ENCODE peak calls at places on chromosomes 12 and 14, in ten cellular contexts. One of them, this sample, is unnamed.

GRCh38 chr12:4116251-4117111 is 157.1 kb upstream of the CCND2 start:
- DNase-seq in uterus: no peak
- DNase-seq in activated CD8-positive, alpha-beta T cell treated with anti-CD3 and anti-CD28 coated beads for 36 hours: no peak
- DNase-seq in body of pancreas: no peak
- DNase-seq in D721Med: no peak
- DNase-seq in stomach: no peak
- DNase-seq in activated B cell treated with CpG ODN at 0.5 μM for 24 hours: no peak
- DNase-seq in left ventricle myocardium inferior: no peak
- DNase-seq in psoas muscle: no peak
- DNase-seq in cardiac fibroblast: peak; percentile 64
- DNase-seq in this sample: no peak

GRCh38 chr12:7915911-7916403 is 20.0 kb downstream of the SLC2A3 start:
- DNase-seq in activated B cell treated with CpG ODN at 0.5 μM for 24 hours: no peak
- DNase-seq in cardiac fibroblast: no peak
- DNase-seq in psoas muscle: no peak
- DNase-seq in activated CD8-positive, alpha-beta T cell treated with anti-CD3 and anti-CD28 coated beads for 36 hours: peak; percentile 64
- DNase-seq in uterus: no peak
- DNase-seq in stomach: no peak
- DNase-seq in D721Med: no peak
- DNase-seq in body of pancreas: no peak
- DNase-seq in left ventricle myocardium inferior: no peak
- DNase-seq in this sample: no peak

GRCh38 chr14:50311337-50311973 is 574 bp downstream of the L2HGDH start:
- DNase-seq in body of pancreas: no peak
- DNase-seq in stomach: no peak
- DNase-seq in uterus: no peak
- DNase-seq in cardiac fibroblast: no peak
- DNase-seq in D721Med: no peak
- DNase-seq in psoas muscle: no peak
- DNase-seq in activated B cell treated with CpG ODN at 0.5 μM for 24 hours: no peak
- DNase-seq in left ventricle myocardium inferior: no peak
- DNase-seq in activated CD8-positive, alpha-beta T cell treated with anti-CD3 and anti-CD28 coated beads for 36 hours: peak; percentile 13
- DNase-seq in this sample: no peak

GRCh38 chr12:3295648-3296408 is 195.2 kb upstream of the PRMT8 start:
- DNase-seq in body of pancreas: peak; percentile 48
- DNase-seq in uterus: no peak
- DNase-seq in psoas muscle: peak; percentile 73
- DNase-seq in left ventricle myocardium inferior: peak; percentile 65
- DNase-seq in activated CD8-positive, alpha-beta T cell treated with anti-CD3 and anti-CD28 coated beads for 36 hours: no peak
- DNase-seq in activated B cell treated with CpG ODN at 0.5 μM for 24 hours: no peak
- DNase-seq in stomach: peak; percentile 29
- DNase-seq in cardiac fibroblast: peak; percentile 44
- DNase-seq in D721Med: no peak
- DNase-seq in this sample: no peak

GRCh38 chr14:65738339-65738738 is 325.8 kb downstream of the FUT8 start:
- DNase-seq in D721Med: no peak
- DNase-seq in uterus: no peak
- DNase-seq in cardiac fibroblast: no peak
- DNase-seq in left ventricle myocardium inferior: no peak
- DNase-seq in activated B cell treated with CpG ODN at 0.5 μM for 24 hours: no peak
- DNase-seq in body of pancreas: no peak
- DNase-seq in stomach: no peak
- DNase-seq in psoas muscle: no peak
- DNase-seq in activated CD8-positive, alpha-beta T cell treated with anti-CD3 and anti-CD28 coated beads for 36 hours: no peak
- DNase-seq in this sample: no peak

GRCh38 chr12:60197589-60197988 is 601.8 kb downstream of the SLC16A7 start:
- DNase-seq in cardiac fibroblast: peak; percentile 75
- DNase-seq in body of pancreas: no peak
- DNase-seq in activated B cell treated with CpG ODN at 0.5 μM for 24 hours: no peak
- DNase-seq in D721Med: no peak
- DNase-seq in psoas muscle: no peak
- DNase-seq in uterus: no peak
- DNase-seq in activated CD8-positive, alpha-beta T cell treated with anti-CD3 and anti-CD28 coated beads for 36 hours: no peak
- DNase-seq in stomach: no peak
- DNase-seq in left ventricle myocardium inferior: no peak
- DNase-seq in this sample: no peak

GRCh38 chr12:79591988-79592387 is 98.8 kb downstream of the PAWR start:
- DNase-seq in D721Med: no peak
- DNase-seq in activated B cell treated with CpG ODN at 0.5 μM for 24 hours: no peak
- DNase-seq in stomach: no peak
- DNase-seq in uterus: no peak
- DNase-seq in body of pancreas: no peak
- DNase-seq in cardiac fibroblast: peak; percentile 13
- DNase-seq in left ventricle myocardium inferior: no peak
- DNase-seq in psoas muscle: no peak
- DNase-seq in activated CD8-positive, alpha-beta T cell treated with anti-CD3 and anti-CD28 coated beads for 36 hours: no peak
- DNase-seq in this sample: no peak

GRCh38 chr12:88325076-88325827 is 183.1 kb downstream of the TMTC3 start:
- DNase-seq in cardiac fibroblast: peak; percentile 95
- DNase-seq in uterus: no peak
- DNase-seq in activated CD8-positive, alpha-beta T cell treated with anti-CD3 and anti-CD28 coated beads for 36 hours: no peak
- DNase-seq in body of pancreas: peak; percentile 4
- DNase-seq in D721Med: no peak
- DNase-seq in activated B cell treated with CpG ODN at 0.5 μM for 24 hours: no peak
- DNase-seq in psoas muscle: no peak
- DNase-seq in stomach: no peak
- DNase-seq in left ventricle myocardium inferior: no peak
- DNase-seq in this sample: no peak

GRCh38 chr12:119208626-119209061 is 29.9 kb downstream of the HSPB8 start:
- DNase-seq in uterus: peak; percentile 63
- DNase-seq in psoas muscle: peak; percentile 94
- DNase-seq in stomach: peak; percentile 28
- DNase-seq in cardiac fibroblast: peak; percentile 59
- DNase-seq in D721Med: peak; percentile 32
- DNase-seq in body of pancreas: peak; percentile 28
- DNase-seq in left ventricle myocardium inferior: peak; percentile 83
- DNase-seq in activated B cell treated with CpG ODN at 0.5 μM for 24 hours: no peak
- DNase-seq in activated CD8-positive, alpha-beta T cell treated with anti-CD3 and anti-CD28 coated beads for 36 hours: no peak
- DNase-seq in this sample: no peak

GRCh38 chr12:78494911-78495310 is 369.7 kb upstream of the SYT1 start:
- DNase-seq in psoas muscle: no peak
- DNase-seq in left ventricle myocardium inferior: no peak
- DNase-seq in uterus: no peak
- DNase-seq in D721Med: no peak
- DNase-seq in cardiac fibroblast: peak; percentile 47
- DNase-seq in activated B cell treated with CpG ODN at 0.5 μM for 24 hours: no peak
- DNase-seq in stomach: no peak
- DNase-seq in activated CD8-positive, alpha-beta T cell treated with anti-CD3 and anti-CD28 coated beads for 36 hours: no peak
- DNase-seq in body of pancreas: no peak
- DNase-seq in this sample: no peak

GRCh38 chr12:1936406-1937320 is 18.2 kb upstream of the CACNA2D4 start:
- DNase-seq in cardiac fibroblast: peak; percentile 50
- DNase-seq in D721Med: no peak
- DNase-seq in stomach: peak; percentile 91
- DNase-seq in psoas muscle: peak; percentile 90
- DNase-seq in uterus: peak; percentile 60
- DNase-seq in body of pancreas: peak; percentile 95
- DNase-seq in activated B cell treated with CpG ODN at 0.5 μM for 24 hours: no peak
- DNase-seq in activated CD8-positive, alpha-beta T cell treated with anti-CD3 and anti-CD28 coated beads for 36 hours: no peak
- DNase-seq in left ventricle myocardium inferior: peak; percentile 65
- DNase-seq in this sample: no peak

GRCh38 chr14:88518592-88519512 is 36.0 kb downstream of the PTPN21 start:
- DNase-seq in uterus: no peak
- DNase-seq in activated B cell treated with CpG ODN at 0.5 μM for 24 hours: no peak
- DNase-seq in D721Med: no peak
- DNase-seq in stomach: no peak
- DNase-seq in body of pancreas: no peak
- DNase-seq in psoas muscle: no peak
- DNase-seq in activated CD8-positive, alpha-beta T cell treated with anti-CD3 and anti-CD28 coated beads for 36 hours: no peak
- DNase-seq in cardiac fibroblast: peak; percentile 81
- DNase-seq in left ventricle myocardium inferior: no peak
- DNase-seq in this sample: no peak

GRCh38 chr12:26212356-26212755 is 17.0 kb downstream of the SSPN start:
- DNase-seq in psoas muscle: peak; percentile 62
- DNase-seq in body of pancreas: no peak
- DNase-seq in left ventricle myocardium inferior: no peak
- DNase-seq in stomach: no peak
- DNase-seq in D721Med: no peak
- DNase-seq in activated CD8-positive, alpha-beta T cell treated with anti-CD3 and anti-CD28 coated beads for 36 hours: no peak
- DNase-seq in activated B cell treated with CpG ODN at 0.5 μM for 24 hours: no peak
- DNase-seq in cardiac fibroblast: no peak
- DNase-seq in uterus: no peak
- DNase-seq in this sample: no peak

GRCh38 chr12:70606001-70606400 is 31.2 kb downstream of the PTPRB start:
- DNase-seq in body of pancreas: no peak
- DNase-seq in uterus: no peak
- DNase-seq in stomach: no peak
- DNase-seq in D721Med: no peak
- DNase-seq in activated CD8-positive, alpha-beta T cell treated with anti-CD3 and anti-CD28 coated beads for 36 hours: no peak
- DNase-seq in activated B cell treated with CpG ODN at 0.5 μM for 24 hours: no peak
- DNase-seq in cardiac fibroblast: peak; percentile 50
- DNase-seq in left ventricle myocardium inferior: no peak
- DNase-seq in psoas muscle: no peak
- DNase-seq in this sample: no peak

GRCh38 chr12:114664661-114665320 is 19.2 kb downstream of the TBX3 start:
- DNase-seq in uterus: no peak
- DNase-seq in stomach: no peak
- DNase-seq in left ventricle myocardium inferior: no peak
- DNase-seq in activated B cell treated with CpG ODN at 0.5 μM for 24 hours: no peak
- DNase-seq in psoas muscle: no peak
- DNase-seq in cardiac fibroblast: no peak
- DNase-seq in body of pancreas: no peak
- DNase-seq in D721Med: no peak
- DNase-seq in activated CD8-positive, alpha-beta T cell treated with anti-CD3 and anti-CD28 coated beads for 36 hours: no peak
- DNase-seq in this sample: no peak

DNA sequence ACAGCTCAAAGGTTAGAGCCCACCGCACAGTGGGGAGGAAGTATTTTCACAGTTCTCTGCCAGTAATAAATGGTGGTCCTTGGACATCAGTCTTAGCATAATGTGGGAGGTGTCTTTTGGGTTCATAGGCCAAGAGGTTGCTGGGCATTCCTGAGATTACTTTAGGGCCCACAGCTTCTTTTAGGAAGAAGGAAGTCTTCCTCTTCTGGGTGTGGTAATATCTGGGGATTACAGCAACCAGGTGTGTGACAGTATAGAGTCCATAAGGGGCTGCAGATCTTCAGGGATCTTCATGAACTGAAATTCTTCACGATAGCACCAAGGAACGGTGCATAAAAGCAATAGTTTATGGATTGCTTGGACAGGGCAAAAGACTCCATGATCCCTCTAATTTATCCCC is 56.2 kb upstream of the PTGR2 start:
- DNase-seq in cardiac fibroblast: no peak
- DNase-seq in D721Med: no peak
- DNase-seq in activated CD8-positive, alpha-beta T cell treated with anti-CD3 and anti-CD28 coated beads for 36 hours: no peak
- DNase-seq in body of pancreas: no peak
- DNase-seq in stomach: no peak
- DNase-seq in uterus: no peak
- DNase-seq in left ventricle myocardium inferior: no peak
- DNase-seq in psoas muscle: no peak
- DNase-seq in activated B cell treated with CpG ODN at 0.5 μM for 24 hours: no peak
- DNase-seq in this sample: no peak
- TF ChIP-seq CTCF in cardiac fibroblast: no peak
- TF ChIP-seq CTCF in D721Med: no peak
- TF ChIP-seq CTCF in activated CD8-positive, alpha-beta T cell treated with anti-CD3 and anti-CD28 coated beads for 36 hours: no peak
- TF ChIP-seq CTCF in body of pancreas: no peak
- TF ChIP-seq CTCF in stomach: no peak
- TF ChIP-seq CTCF in uterus: no peak
- TF ChIP-seq CTCF in left ventricle myocardium inferior: no peak
- TF ChIP-seq CTCF in psoas muscle: no peak
- TF ChIP-seq CTCF in activated B cell treated with CpG ODN at 0.5 μM for 24 hours: no peak
- TF ChIP-seq CTCF in this sample: no peak

GRCh38 chr14:24261969-24262327 is 1.0 kb downstream of the TGM1 start:
- DNase-seq in psoas muscle: no peak
- DNase-seq in uterus: no peak
- DNase-seq in D721Med: no peak
- DNase-seq in cardiac fibroblast: no peak
- DNase-seq in activated B cell treated with CpG ODN at 0.5 μM for 24 hours: no peak
- DNase-seq in stomach: no peak
- DNase-seq in left ventricle myocardium inferior: no peak
- DNase-seq in body of pancreas: no peak
- DNase-seq in activated CD8-positive, alpha-beta T cell treated with anti-CD3 and anti-CD28 coated beads for 36 hours: no peak
- DNase-seq in this sample: no peak
- TF ChIP-seq CTCF in psoas muscle: no peak
- TF ChIP-seq CTCF in uterus: no peak
- TF ChIP-seq CTCF in D721Med: no peak
- TF ChIP-seq CTCF in cardiac fibroblast: no peak
- TF ChIP-seq CTCF in activated B cell treated with CpG ODN at 0.5 μM for 24 hours: no peak
- TF ChIP-seq CTCF in stomach: no peak
- TF ChIP-seq CTCF in left ventricle myocardium inferior: no peak
- TF ChIP-seq CTCF in body of pancreas: no peak
- TF ChIP-seq CTCF in activated CD8-positive, alpha-beta T cell treated with anti-CD3 and anti-CD28 coated beads for 36 hours: no peak
- TF ChIP-seq CTCF in this sample: no peak

GRCh38 chr14:95619785-95620417 is 66.3 kb upstream of the TCL1B start:
- DNase-seq in left ventricle myocardium inferior: no peak
- DNase-seq in activated B cell treated with CpG ODN at 0.5 μM for 24 hours: no peak
- DNase-seq in D721Med: no peak
- DNase-seq in body of pancreas: no peak
- DNase-seq in activated CD8-positive, alpha-beta T cell treated with anti-CD3 and anti-CD28 coated beads for 36 hours: no peak
- DNase-seq in cardiac fibroblast: no peak
- DNase-seq in uterus: no peak
- DNase-seq in psoas muscle: no peak
- DNase-seq in stomach: no peak
- DNase-seq in this sample: no peak

GRCh38 chr14:95620659-95621059 is 65.6 kb upstream of the TCL1B start:
- DNase-seq in body of pancreas: no peak
- DNase-seq in D721Med: no peak
- DNase-seq in left ventricle myocardium inferior: no peak
- DNase-seq in cardiac fibroblast: no peak
- DNase-seq in activated B cell treated with CpG ODN at 0.5 μM for 24 hours: no peak
- DNase-seq in uterus: no peak
- DNase-seq in stomach: no peak
- DNase-seq in psoas muscle: no peak
- DNase-seq in activated CD8-positive, alpha-beta T cell treated with anti-CD3 and anti-CD28 coated beads for 36 hours: no peak
- DNase-seq in this sample: no peak

GRCh38 chr14:95623195-95623594 is 63.0 kb upstream of the TCL1B start:
- DNase-seq in psoas muscle: no peak
- DNase-seq in D721Med: no peak
- DNase-seq in body of pancreas: no peak
- DNase-seq in cardiac fibroblast: no peak
- DNase-seq in activated B cell treated with CpG ODN at 0.5 μM for 24 hours: no peak
- DNase-seq in left ventricle myocardium inferior: no peak
- DNase-seq in stomach: no peak
- DNase-seq in uterus: no peak
- DNase-seq in activated CD8-positive, alpha-beta T cell treated with anti-CD3 and anti-CD28 coated beads for 36 hours: no peak
- DNase-seq in this sample: no peak
- TF ChIP-seq CTCF in psoas muscle: no peak
- TF ChIP-seq CTCF in D721Med: no peak
- TF ChIP-seq CTCF in body of pancreas: no peak
- TF ChIP-seq CTCF in cardiac fibroblast: no peak
- TF ChIP-seq CTCF in activated B cell treated with CpG ODN at 0.5 μM for 24 hours: no peak
- TF ChIP-seq CTCF in left ventricle myocardium inferior: no peak
- TF ChIP-seq CTCF in stomach: no peak
- TF ChIP-seq CTCF in uterus: no peak
- TF ChIP-seq CTCF in activated CD8-positive, alpha-beta T cell treated with anti-CD3 and anti-CD28 coated beads for 36 hours: no peak
- TF ChIP-seq CTCF in this sample: no peak

GRCh38 chr14:92644166-92644565 is 104.3 kb downstream of the LGMN start:
- DNase-seq in cardiac fibroblast: peak; percentile 69
- DNase-seq in uterus: no peak
- DNase-seq in D721Med: no peak
- DNase-seq in activated B cell treated with CpG ODN at 0.5 μM for 24 hours: no peak
- DNase-seq in stomach: no peak
- DNase-seq in body of pancreas: no peak
- DNase-seq in psoas muscle: no peak
- DNase-seq in left ventricle myocardium inferior: no peak
- DNase-seq in activated CD8-positive, alpha-beta T cell treated with anti-CD3 and anti-CD28 coated beads for 36 hours: no peak
- DNase-seq in this sample: no peak
- TF ChIP-seq CTCF in cardiac fibroblast: no peak
- TF ChIP-seq CTCF in uterus: no peak
- TF ChIP-seq CTCF in D721Med: no peak
- TF ChIP-seq CTCF in activated B cell treated with CpG ODN at 0.5 μM for 24 hours: no peak
- TF ChIP-seq CTCF in stomach: no peak
- TF ChIP-seq CTCF in body of pancreas: no peak
- TF ChIP-seq CTCF in psoas muscle: no peak
- TF ChIP-seq CTCF in left ventricle myocardium inferior: no peak
- TF ChIP-seq CTCF in activated CD8-positive, alpha-beta T cell treated with anti-CD3 and anti-CD28 coated beads for 36 hours: no peak
- TF ChIP-seq CTCF in this sample: no peak

GRCh38 chr12:124956571-124956970 is 32.4 kb downstream of the DHX37 start:
- DNase-seq in stomach: no peak
- DNase-seq in activated B cell treated with CpG ODN at 0.5 μM for 24 hours: no peak
- DNase-seq in uterus: no peak
- DNase-seq in psoas muscle: no peak
- DNase-seq in cardiac fibroblast: no peak
- DNase-seq in left ventricle myocardium inferior: no peak
- DNase-seq in body of pancreas: no peak
- DNase-seq in activated CD8-positive, alpha-beta T cell treated with anti-CD3 and anti-CD28 coated beads for 36 hours: no peak
- DNase-seq in D721Med: no peak
- DNase-seq in this sample: no peak
- TF ChIP-seq CTCF in stomach: no peak
- TF ChIP-seq CTCF in activated B cell treated with CpG ODN at 0.5 μM for 24 hours: no peak
- TF ChIP-seq CTCF in uterus: no peak
- TF ChIP-seq CTCF in psoas muscle: no peak
- TF ChIP-seq CTCF in cardiac fibroblast: no peak
- TF ChIP-seq CTCF in left ventricle myocardium inferior: no peak
- TF ChIP-seq CTCF in body of pancreas: no peak
- TF ChIP-seq CTCF in activated CD8-positive, alpha-beta T cell treated with anti-CD3 and anti-CD28 coated beads for 36 hours: no peak
- TF ChIP-seq CTCF in D721Med: no peak
- TF ChIP-seq CTCF in this sample: no peak